ENCODE peak calls at places on chromosomes 11 and 22, in four cellular contexts. One of them, this sample, is unnamed. For H3K4me1, the result is how much of the 10 kb centered on the place peaks cover.

GRCh38 chr11:126149759-126150236 is 61.7 kb downstream of the RPUSD4 start:
- DNase-seq in adrenal gland: no peak
- DNase-seq in CD8-positive, alpha-beta T cell: no peak
- DNase-seq in A549: no peak
- DNase-seq in this sample: no peak

GRCh38 chr11:32489464-32489863 is 54.1 kb upstream of the WT1 start:
- DNase-seq in adrenal gland: no peak
- DNase-seq in CD8-positive, alpha-beta T cell: no peak
- DNase-seq in A549: no peak
- DNase-seq in this sample: no peak

GRCh38 chr22:46681010-46681409 is 57.0 kb downstream of the CERK start:
- DNase-seq in adrenal gland: no peak
- DNase-seq in CD8-positive, alpha-beta T cell: no peak
- DNase-seq in A549: peak
- DNase-seq in this sample: no peak

GRCh38 chr11:74311352-74311926 is at the start of gene P4HA3:
- DNase-seq in adrenal gland: peak
- DNase-seq in CD8-positive, alpha-beta T cell: no peak
- DNase-seq in A549: peak
- DNase-seq in this sample: peak

GRCh38 chr22:19890502-19891349 is 36.1 kb upstream of the GNB1L start:
- DNase-seq in adrenal gland: no peak
- DNase-seq in CD8-positive, alpha-beta T cell: no peak
- DNase-seq in A549: no peak
- DNase-seq in this sample: no peak

GRCh38 chr11:59012106-59012941 is 73.0 kb downstream of the GLYATL1 start:
- DNase-seq in adrenal gland: no peak
- DNase-seq in CD8-positive, alpha-beta T cell: no peak
- DNase-seq in A549: no peak
- DNase-seq in this sample: no peak

GRCh38 chr11:69912911-69913451 is 93.8 kb upstream of the FGF3 start:
- DNase-seq in adrenal gland: peak
- DNase-seq in CD8-positive, alpha-beta T cell: no peak
- DNase-seq in A549: no peak
- DNase-seq in this sample: no peak

GRCh38 chr11:71084306-71085012 is 167.9 kb downstream of the SHANK2 start:
- DNase-seq in adrenal gland: no peak
- DNase-seq in CD8-positive, alpha-beta T cell: no peak
- DNase-seq in A549: no peak
- DNase-seq in this sample: no peak

GRCh38 chr11:78720281-78720989 is 145.8 kb upstream of the NARS2 start:
- DNase-seq in adrenal gland: no peak
- DNase-seq in CD8-positive, alpha-beta T cell: no peak
- DNase-seq in A549: no peak
- DNase-seq in this sample: no peak

GRCh38 chr22:42408815-42409529 is 23.2 kb downstream of the NFAM1 start:
- DNase-seq in adrenal gland: no peak
- DNase-seq in CD8-positive, alpha-beta T cell: no peak
- DNase-seq in A549: no peak
- DNase-seq in this sample: no peak

GRCh38 chr11:6576471-6577373 is 26.7 kb downstream of the RRP8 start:
- DNase-seq in adrenal gland: no peak
- DNase-seq in CD8-positive, alpha-beta T cell: no peak
- DNase-seq in A549: no peak
- DNase-seq in this sample: no peak

GRCh38 chr11:114395776-114396175 is 4.5 kb downstream of the C11orf71 start:
- DNase-seq in adrenal gland: no peak
- DNase-seq in CD8-positive, alpha-beta T cell: no peak
- DNase-seq in A549: no peak
- DNase-seq in this sample: no peak

GRCh38 chr11:11871991-11872401 is 30.2 kb downstream of the USP47 start:
- DNase-seq in adrenal gland: no peak
- DNase-seq in CD8-positive, alpha-beta T cell: no peak
- DNase-seq in A549: no peak
- DNase-seq in this sample: no peak

GRCh38 chr11:19441752-19442553 is 201.2 kb upstream of the E2F8 start:
- DNase-seq in adrenal gland: peak
- DNase-seq in CD8-positive, alpha-beta T cell: no peak
- DNase-seq in A549: peak
- DNase-seq in this sample: peak

GRCh38 chr11:132874638-132875037 is 657.7 kb downstream of the OPCML start:
- DNase-seq in adrenal gland: no peak
- DNase-seq in CD8-positive, alpha-beta T cell: no peak
- DNase-seq in A549: no peak
- DNase-seq in this sample: no peak

GRCh38 chr11:75456596-75456995 is 23.6 kb upstream of the KLHL35 start:
- DNase-seq in adrenal gland: no peak
- DNase-seq in CD8-positive, alpha-beta T cell: no peak
- DNase-seq in A549: no peak
- DNase-seq in this sample: no peak

GRCh38 chr11:79438631-79439429 is 2.0 kb downstream of the TENM4 start:
- DNase-seq in adrenal gland: peak
- DNase-seq in CD8-positive, alpha-beta T cell: no peak
- DNase-seq in A549: no peak
- DNase-seq in this sample: peak

GRCh38 chr22:32416556-32417085 is 4.6 kb upstream of the RTCB start:
- DNase-seq in adrenal gland: no peak
- DNase-seq in CD8-positive, alpha-beta T cell: no peak
- DNase-seq in A549: no peak
- DNase-seq in this sample: no peak

GRCh38 chr11:63536669-63537292 is at the start of gene PLAAT4:
- DNase-seq in adrenal gland: peak
- DNase-seq in CD8-positive, alpha-beta T cell: no peak
- DNase-seq in A549: no peak
- DNase-seq in this sample: peak

GRCh38 chr11:69598147-69598546 is 42.8 kb upstream of the CCND1 start:
- DNase-seq in adrenal gland: no peak
- DNase-seq in CD8-positive, alpha-beta T cell: no peak
- DNase-seq in A549: no peak
- DNase-seq in this sample: no peak

GRCh38 chr11:64007629-64008282 is 21.5 kb downstream of the OTUB1 start:
- DNase-seq in adrenal gland: peak
- DNase-seq in CD8-positive, alpha-beta T cell: no peak
- DNase-seq in A549: peak
- DNase-seq in this sample: peak

GRCh38 chr11:102530558-102530957 is at the start of gene MMP7:
- DNase-seq in adrenal gland: no peak
- DNase-seq in CD8-positive, alpha-beta T cell: no peak
- DNase-seq in A549: peak
- DNase-seq in this sample: peak

GRCh38 chr11:128694618-128695481 is 978 bp downstream of the FLI1 start:
- DNase-seq in adrenal gland: no peak
- DNase-seq in CD8-positive, alpha-beta T cell: no peak
- DNase-seq in A549: no peak
- DNase-seq in this sample: no peak

GRCh38 chr11:31804439-31805036 is 6.6 kb downstream of the PAX6 start:
- DNase-seq in adrenal gland: no peak
- DNase-seq in CD8-positive, alpha-beta T cell: no peak
- DNase-seq in A549: no peak
- DNase-seq in this sample: no peak

GRCh38 chr11:15062631-15063030 is 10.8 kb upstream of the CALCB start:
- DNase-seq in adrenal gland: no peak
- DNase-seq in CD8-positive, alpha-beta T cell: no peak
- DNase-seq in A549: no peak
- DNase-seq in this sample: no peak

GRCh38 chr11:26095340-26095739 is 236.6 kb upstream of the ANO3 start:
- DNase-seq in adrenal gland: no peak
- DNase-seq in CD8-positive, alpha-beta T cell: no peak
- DNase-seq in A549: no peak
- DNase-seq in this sample: no peak

GRCh38 chr11:116379185-116379828 is 393.5 kb downstream of the BUD13 start:
- DNase-seq in adrenal gland: no peak
- DNase-seq in CD8-positive, alpha-beta T cell: no peak
- DNase-seq in A549: no peak
- DNase-seq in this sample: peak

GRCh38 chr11:78823588-78823987 is 248.9 kb upstream of the NARS2 start:
- DNase-seq in adrenal gland: no peak
- DNase-seq in CD8-positive, alpha-beta T cell: no peak
- DNase-seq in A549: no peak
- DNase-seq in this sample: peak

GRCh38 chr11:128859563-128860441 is 7.3 kb downstream of the KCNJ1 start:
- DNase-seq in adrenal gland: peak
- DNase-seq in CD8-positive, alpha-beta T cell: peak
- DNase-seq in A549: peak
- DNase-seq in this sample: peak

GRCh38 chr11:1880746-1881441 is 10.8 kb downstream of the PRR33 start:
- DNase-seq in adrenal gland: no peak
- DNase-seq in CD8-positive, alpha-beta T cell: no peak
- DNase-seq in A549: no peak
- DNase-seq in this sample: no peak

GRCh38 chr11:33926954-33927552 is 35.2 kb upstream of the LMO2 start:
- DNase-seq in adrenal gland: peak
- DNase-seq in CD8-positive, alpha-beta T cell: no peak
- DNase-seq in A549: no peak
- DNase-seq in this sample: no peak

GRCh38 chr11:20598487-20598886 is 921 bp upstream of the SLC6A5 start:
- DNase-seq in adrenal gland: no peak
- DNase-seq in CD8-positive, alpha-beta T cell: no peak
- DNase-seq in A549: no peak
- DNase-seq in this sample: no peak

GRCh38 chr11:80727315-80727714 is 1286.5 kb upstream of the TENM4 start:
- DNase-seq in adrenal gland: no peak
- DNase-seq in CD8-positive, alpha-beta T cell: no peak
- DNase-seq in A549: no peak
- DNase-seq in this sample: no peak

GRCh38 chr11:134466035-134466908 is 54.2 kb upstream of the B3GAT1 start:
- DNase-seq in adrenal gland: no peak
- DNase-seq in CD8-positive, alpha-beta T cell: no peak
- DNase-seq in A549: no peak
- DNase-seq in this sample: no peak

GRCh38 chr11:70590356-70590991 is 192.1 kb downstream of the CTTN start:
- DNase-seq in adrenal gland: no peak
- DNase-seq in CD8-positive, alpha-beta T cell: no peak
- DNase-seq in A549: no peak
- DNase-seq in this sample: no peak

GRCh38 chr22:29098296-29098695 is 25.5 kb downstream of the KREMEN1 start:
- DNase-seq in adrenal gland: no peak
- DNase-seq in CD8-positive, alpha-beta T cell: no peak
- DNase-seq in A549: no peak
- DNase-seq in this sample: no peak

GRCh38 chr11:13008625-13009475 is at the start of gene RASSF10:
- DNase-seq in adrenal gland: no peak
- DNase-seq in CD8-positive, alpha-beta T cell: no peak
- DNase-seq in A549: peak
- DNase-seq in this sample: peak

GRCh38 chr11:33703771-33704170 is 3.1 kb upstream of the C11orf91 start:
- DNase-seq in adrenal gland: peak
- DNase-seq in CD8-positive, alpha-beta T cell: no peak
- DNase-seq in A549: no peak
- DNase-seq in this sample: peak

DNA sequence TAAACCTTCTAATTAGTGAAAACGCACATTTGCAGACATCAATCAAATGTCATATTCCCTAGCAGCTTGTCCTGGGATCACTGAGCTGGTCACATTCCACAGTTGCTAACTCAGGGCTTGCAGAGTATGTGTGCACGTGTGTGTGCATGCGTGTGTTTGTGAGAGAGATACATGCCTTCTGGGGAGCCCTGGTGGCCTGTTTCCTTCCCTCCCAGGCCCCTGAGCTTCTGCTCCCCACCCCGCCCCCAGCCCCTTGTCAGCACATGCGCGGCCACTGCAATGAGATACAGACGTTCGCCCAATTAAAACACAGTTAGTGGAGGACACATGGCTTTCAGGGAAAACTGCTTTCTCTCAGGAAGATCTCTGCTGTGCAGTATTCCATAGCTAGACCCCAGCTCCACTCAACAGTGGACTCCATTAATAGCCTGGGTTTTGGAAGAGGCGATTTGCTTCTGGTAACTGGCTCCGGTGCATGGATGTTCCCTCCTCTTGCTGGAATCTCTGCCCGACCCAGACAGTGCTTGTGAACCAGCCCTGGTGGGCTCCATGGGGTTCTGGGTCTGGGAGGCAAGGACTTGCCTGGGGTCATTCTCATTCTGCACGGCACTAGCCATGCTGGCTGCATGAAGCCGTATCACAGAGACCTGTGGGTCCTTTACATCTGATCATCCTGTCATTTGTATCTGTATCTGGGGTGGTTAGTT is 17.8 kb downstream of the LRP5 start:
- DNase-seq in adrenal gland: peak
- DNase-seq in CD8-positive, alpha-beta T cell: no peak
- DNase-seq in A549: no peak
- DNase-seq in this sample: no peak
- H3K4me1 ChIP-seq in adrenal gland: under half
- H3K4me1 ChIP-seq in CD8-positive, alpha-beta T cell: half or more
- H3K4me1 ChIP-seq in A549: under half
- H3K4me1 ChIP-seq in this sample: half or more

DNA sequence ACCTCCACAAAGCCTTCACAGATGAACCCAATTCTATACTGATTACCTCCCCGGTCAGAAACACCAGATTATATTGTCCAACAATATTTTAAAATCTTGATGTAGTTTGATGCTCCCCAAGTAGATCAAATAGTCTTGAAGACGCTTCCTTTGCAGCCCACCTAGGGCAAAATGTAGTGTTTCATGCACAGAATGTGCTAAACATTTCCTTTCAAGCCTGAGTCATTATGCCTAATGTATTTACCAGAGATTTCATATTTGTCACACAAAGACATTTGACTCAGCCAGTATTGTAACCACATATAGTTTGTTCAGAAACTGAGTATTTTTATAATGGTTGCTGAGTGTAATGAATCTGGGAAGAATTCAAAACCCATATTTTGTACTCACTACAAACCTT is 1396.8 kb downstream of the LRRC4C start:
- DNase-seq in adrenal gland: no peak
- DNase-seq in CD8-positive, alpha-beta T cell: no peak
- DNase-seq in A549: no peak
- DNase-seq in this sample: no peak
- H3K4me1 ChIP-seq in adrenal gland: under half
- H3K4me1 ChIP-seq in CD8-positive, alpha-beta T cell: under half
- H3K4me1 ChIP-seq in A549: under half
- H3K4me1 ChIP-seq in this sample: under half

GRCh38 chr22:49966716-49967332 is 6.3 kb downstream of the PIM3 start:
- DNase-seq in adrenal gland: peak
- DNase-seq in CD8-positive, alpha-beta T cell: no peak
- DNase-seq in A549: no peak
- DNase-seq in this sample: peak
- H3K4me1 ChIP-seq in adrenal gland: half or more
- H3K4me1 ChIP-seq in CD8-positive, alpha-beta T cell: under half
- H3K4me1 ChIP-seq in A549: half or more
- H3K4me1 ChIP-seq in this sample: half or more

GRCh38 chr11:57307666-57308270 is 17.0 kb downstream of the TNKS1BP1 start:
- DNase-seq in adrenal gland: no peak
- DNase-seq in CD8-positive, alpha-beta T cell: no peak
- DNase-seq in A549: no peak
- DNase-seq in this sample: no peak
- H3K4me1 ChIP-seq in adrenal gland: half or more
- H3K4me1 ChIP-seq in CD8-positive, alpha-beta T cell: under half
- H3K4me1 ChIP-seq in A549: half or more
- H3K4me1 ChIP-seq in this sample: half or more